ENCODE peak calls at places on chromosome 12, in seven cellular contexts. C is IMR-90, A is mesendoderm, L is H1, W is neuronal stem cell, Z is mesenchymal stem cell, I is H9. N is an unnamed sample.

GRCh38 chr12:131578828-131579227 is 132.1 kb upstream of the SFSWAP start:
- DNase-seq in C (no peak), A (no peak), L (no peak), W (no peak), Z (no peak), I (no peak), N (no peak)

GRCh38 chr12:109679716-109680520 is 33.7 kb upstream of the FAM222A start:
- DNase-seq in C (no peak), A (peak), L (no peak), W (no peak), Z (no peak), I (peak), N (no peak)

GRCh38 chr12:121096199-121096798 is 36.4 kb upstream of the P2RX7 start:
- DNase-seq in C (no peak), A (no peak), L (no peak), W (no peak), Z (no peak), I (no peak), N (no peak)

GRCh38 chr12:9794484-9795063 is 32.7 kb upstream of the KLRF1 start:
- DNase-seq in C (no peak), A (no peak), L (no peak), W (no peak), Z (no peak), I (no peak), N (peak)

GRCh38 chr12:89827592-89827991 is 119.0 kb upstream of the ATP2B1 start:
- DNase-seq in C (no peak), A (peak), L (no peak), W (peak), Z (no peak), I (no peak), N (peak)

GRCh38 chr12:40152783-40153383 is 47.0 kb upstream of the SLC2A13 start:
- DNase-seq in C (peak), A (peak), L (peak), W (peak), Z (peak), I (no peak), N (peak)

GRCh38 chr12:17017402-17017801 is 411.4 kb upstream of the LMO3 start:
- DNase-seq in C (no peak), A (no peak), L (no peak), W (no peak), Z (no peak), I (no peak), N (no peak)

GRCh38 chr12:132109741-132110140 is 34.4 kb downstream of the DDX51 start:
- DNase-seq in C (peak), A (no peak), L (no peak), W (no peak), Z (no peak), I (no peak), N (no peak)

GRCh38 chr12:10891937-10892336 is 7.9 kb upstream of the PRH1 start:
- DNase-seq in C (no peak), A (no peak), L (no peak), W (no peak), Z (no peak), I (no peak), N (no peak)

GRCh38 chr12:76384560-76384959 is 36.3 kb upstream of the BBS10 start:
- DNase-seq in C (no peak), A (peak), L (no peak), W (no peak), Z (no peak), I (no peak), N (no peak)
- H3K23ac ChIP-seq in C (no peak), A (no peak), L (no peak), W (no peak), Z (no peak), I (no peak), N (no peak)

DNA sequence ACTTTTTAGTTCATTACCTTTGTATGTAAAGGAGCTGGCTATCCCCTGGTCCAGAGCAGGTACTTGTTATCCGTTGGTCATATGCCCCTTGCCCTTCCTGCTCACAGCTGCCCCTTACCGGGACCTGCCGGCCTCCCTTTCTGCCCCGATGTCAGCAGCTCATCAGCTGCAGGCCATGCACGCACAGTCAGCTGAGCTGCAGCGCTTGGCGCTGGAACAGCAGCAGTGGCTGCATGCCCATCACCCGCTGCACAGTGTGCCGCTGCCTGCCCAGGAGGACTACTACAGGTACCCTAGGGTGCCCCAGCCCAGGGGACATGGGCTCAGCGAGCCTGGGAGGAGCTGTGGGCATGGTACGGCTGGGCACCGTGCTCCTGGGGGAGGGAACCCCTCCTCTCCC is 2.3 kb upstream of the RNU7-1 start:
- DNase-seq in C (no peak), A (no peak), L (no peak), W (no peak), Z (no peak), I (no peak), N (no peak)
- H3K9ac ChIP-seq in C (no peak), A (no peak), L (no peak), W (no peak), Z (no peak), I (no peak), N (no peak)

DNA sequence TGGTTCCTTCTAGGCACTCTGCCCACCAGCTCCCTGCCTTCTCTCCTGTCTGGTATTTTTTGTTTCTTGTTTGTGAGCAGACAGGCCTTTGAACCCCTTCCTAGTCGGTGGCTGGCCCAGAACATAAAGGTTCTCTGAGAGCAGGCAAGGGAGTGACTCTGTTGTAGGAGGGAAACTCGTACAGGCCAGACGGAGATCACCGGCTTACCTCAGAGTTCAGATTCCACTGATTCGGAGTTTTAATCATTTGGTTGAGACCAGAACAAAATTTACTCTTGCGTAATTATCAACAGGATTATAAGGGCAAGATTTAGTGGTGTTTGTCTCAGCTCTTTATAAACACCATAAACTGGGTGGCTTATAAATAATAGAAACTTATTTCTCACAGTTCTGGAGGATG is 128.3 kb downstream of the PLXNC1 start:
- DNase-seq in C (no peak), A (no peak), L (no peak), W (no peak), Z (no peak), I (no peak), N (no peak)
- H3K23ac ChIP-seq in C (no peak), A (no peak), L (no peak), W (no peak), Z (no peak), I (no peak), N (no peak)

DNA sequence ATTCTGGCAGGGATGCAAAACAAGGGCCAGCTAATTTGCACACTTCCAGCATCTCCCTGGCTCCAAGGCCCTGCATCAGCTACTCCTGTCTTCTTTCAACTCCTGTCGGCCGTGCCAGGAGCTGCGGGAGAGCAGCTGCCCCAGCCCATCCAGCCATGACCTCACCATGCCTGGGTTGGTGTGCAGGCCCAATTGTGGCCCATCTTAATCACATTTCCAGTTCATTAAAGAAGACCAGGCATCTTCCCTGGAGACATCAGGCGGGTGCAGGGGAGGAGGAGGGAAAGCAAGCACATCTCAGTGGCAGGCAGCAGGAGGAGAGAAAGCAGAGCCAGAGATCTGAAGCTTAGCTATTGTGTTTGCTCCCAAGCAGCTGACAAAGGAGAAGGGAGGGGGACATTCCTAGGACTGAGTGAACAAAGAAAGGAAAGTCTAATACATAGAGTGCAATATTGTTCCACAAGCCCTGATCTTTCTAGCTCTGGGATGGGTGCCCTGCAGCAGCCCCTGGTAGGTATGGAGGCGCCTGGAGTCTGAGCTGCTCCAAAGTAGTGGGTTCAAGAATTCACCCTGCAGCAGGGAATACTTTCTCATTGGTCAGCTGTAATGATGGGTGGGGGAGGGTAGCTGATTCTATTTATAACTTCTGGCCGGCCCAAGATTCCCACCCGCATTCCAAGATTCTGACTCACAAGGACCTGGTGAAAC is 40.1 kb downstream of the VWF start:
- DNase-seq in C (peak), A (peak), L (peak), W (peak), Z (peak), I (peak), N (peak)
- H3K9ac ChIP-seq in C (no peak), A (no peak), L (peak), W (no peak), Z (no peak), I (no peak), N (no peak)

GRCh38 chr12:56315626-56316473 is at the start of gene CNPY2:
- DNase-seq in C (peak), A (peak), L (peak), W (peak), Z (peak), I (peak), N (peak)
- H3K23ac ChIP-seq in C (peak), A (peak), L (no peak), W (peak), Z (peak), I (no peak), N (peak)

GRCh38 chr12:96266238-96266637 is 72.1 kb downstream of the ELK3 start:
- DNase-seq in C (no peak), A (no peak), L (no peak), W (no peak), Z (no peak), I (no peak), N (no peak)

GRCh38 chr12:96265836-96266235 is 71.7 kb downstream of the ELK3 start:
- DNase-seq in C (no peak), A (no peak), L (no peak), W (no peak), Z (no peak), I (no peak), N (no peak)

GRCh38 chr12:96263449-96263902 is 69.3 kb downstream of the ELK3 start:
- DNase-seq in C (peak), A (peak), L (no peak), W (no peak), Z (peak), I (no peak), N (no peak)

GRCh38 chr12:96261557-96261956 is 67.4 kb downstream of the ELK3 start:
- DNase-seq in C (peak), A (no peak), L (no peak), W (no peak), Z (no peak), I (no peak), N (no peak)

GRCh38 chr12:96265400-96265799 is 71.2 kb downstream of the ELK3 start:
- DNase-seq in C (no peak), A (no peak), L (no peak), W (no peak), Z (no peak), I (no peak), N (no peak)
- H3K9ac ChIP-seq in C (no peak), A (no peak), L (no peak), W (no peak), Z (no peak), I (no peak), N (no peak)

DNA sequence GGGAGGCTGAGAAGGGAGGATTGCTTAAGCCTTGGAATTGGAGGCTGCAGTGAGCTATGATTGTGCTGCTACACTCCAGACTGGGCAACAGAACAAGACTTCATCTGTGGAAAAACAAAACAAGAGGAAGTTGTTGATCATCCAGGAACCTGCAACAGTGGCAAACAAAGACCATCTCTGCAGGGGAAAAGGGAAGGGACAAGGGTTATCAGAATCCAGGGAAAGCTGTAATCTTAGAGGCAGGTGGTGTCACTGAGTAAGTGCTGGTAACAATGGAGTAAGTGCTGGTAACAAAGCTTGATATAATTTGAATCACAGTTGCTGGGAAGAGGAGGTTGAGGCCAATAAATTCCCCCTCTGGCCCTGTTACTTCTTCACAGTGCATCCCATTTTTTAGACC is 27.5 kb upstream of the DCN start:
- DNase-seq in C (no peak), A (peak), L (no peak), W (no peak), Z (no peak), I (no peak), N (no peak)
- H3K23ac ChIP-seq in C (no peak), A (no peak), L (no peak), W (no peak), Z (no peak), I (no peak), N (no peak)

DNA sequence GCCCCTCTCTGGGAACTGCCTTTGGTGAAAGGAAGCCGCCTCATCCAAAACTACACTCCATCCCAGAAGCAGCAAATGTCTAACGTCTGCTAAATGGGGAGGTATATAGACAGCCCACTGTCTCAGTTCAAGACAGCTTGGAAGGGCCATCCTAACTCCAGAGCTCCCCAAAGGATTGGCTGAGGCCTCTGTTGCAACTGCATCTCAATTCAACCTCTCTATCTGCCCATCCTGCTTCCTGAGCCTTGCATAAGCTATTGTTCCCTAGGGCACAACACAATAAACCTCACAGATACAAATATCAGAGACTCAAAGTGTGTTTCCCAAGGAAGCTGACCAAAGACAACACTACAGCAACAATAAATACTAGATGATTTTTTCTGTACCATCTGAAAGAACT is 495.2 kb upstream of the SOX5 start:
- DNase-seq in C (no peak), A (no peak), L (no peak), W (no peak), Z (no peak), I (no peak), N (no peak)
- H3K9ac ChIP-seq in C (no peak), A (no peak), L (no peak), W (no peak), Z (no peak), I (no peak), N (no peak)

DNA sequence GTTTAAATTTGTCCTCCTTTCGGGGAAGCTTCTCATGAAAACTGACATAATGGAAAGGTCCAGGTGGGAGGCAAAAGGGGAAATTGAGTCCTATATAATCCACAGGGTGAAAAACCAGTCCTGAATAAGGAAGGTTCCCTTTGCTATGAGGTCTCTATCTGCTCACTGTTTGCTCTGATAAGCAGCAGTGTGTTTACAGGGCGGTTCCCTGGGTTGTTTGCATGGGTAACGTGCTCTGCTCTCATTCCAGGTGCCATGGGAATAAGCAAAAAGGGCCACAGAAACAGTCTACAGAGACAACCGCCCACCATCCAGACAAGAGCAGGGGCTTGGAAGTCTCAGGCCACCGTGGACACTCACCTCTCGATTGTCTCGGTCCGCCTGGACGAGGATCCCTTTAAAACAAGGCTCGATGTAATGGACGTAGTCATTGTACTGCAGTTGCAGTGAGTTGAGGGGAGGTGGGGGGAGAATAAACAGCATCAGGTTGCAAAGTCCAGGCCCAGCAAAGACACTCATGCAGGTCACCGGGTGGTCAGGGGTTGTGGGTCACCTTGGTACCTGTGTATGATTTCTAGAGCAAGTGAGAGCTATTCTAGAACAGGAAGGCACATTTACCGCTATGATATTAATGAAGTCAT is 32.7 kb downstream of the CACNA2D4 start:
- DNase-seq in C (no peak), A (no peak), L (no peak), W (no peak), Z (no peak), I (no peak), N (no peak)
- H3K23ac ChIP-seq in C (no peak), A (no peak), L (no peak), W (no peak), Z (no peak), I (no peak), N (no peak)

GRCh38 chr12:25023808-25024207 is 74.9 kb upstream of the BCAT1 start:
- DNase-seq in C (no peak), A (no peak), L (no peak), W (no peak), Z (no peak), I (no peak), N (no peak)

GRCh38 chr12:25025951-25026490 is 77.1 kb upstream of the BCAT1 start:
- DNase-seq in C (no peak), A (no peak), L (no peak), W (no peak), Z (no peak), I (no peak), N (no peak)

GRCh38 chr12:25020621-25021243 is 71.8 kb upstream of the BCAT1 start:
- DNase-seq in C (no peak), A (no peak), L (no peak), W (no peak), Z (no peak), I (no peak), N (no peak)

GRCh38 chr12:25025260-25025659 is 76.4 kb upstream of the BCAT1 start:
- DNase-seq in C (no peak), A (no peak), L (no peak), W (peak), Z (no peak), I (no peak), N (no peak)
- H3K9ac ChIP-seq in C (no peak), A (no peak), L (no peak), W (no peak), Z (no peak), I (no peak), N (no peak)

N was measured in trophoblast cell.